ENCODE peak calls at places on chromosomes 4 and X, in eight cellular contexts. D is breast epithelium, K is NCI-H2029, B is EL, Y is heart left ventricle, L is NCI-H2107, X is NCI-H1092 treated with DMSO at 0.1 percent for 48 hours, M is left ventricle myocardium superior. A is an unnamed sample.
A peak's percentile ranks its signal among the peaks of the same experiment; 100 is the strongest.

GRCh38 chr4:48899432-48899749 is 7.2 kb downstream of the OCIAD2 start:
- DNase-seq in D (no peak), K (no peak), B (no peak), Y (no peak), L (no peak), X (no peak), M (no peak), A (no peak)

GRCh38 chrX:151402719-151403390 is 5.8 kb downstream of the VMA21 start:
- DNase-seq in D (peak; percentile 53), K (peak; percentile 55), B (no peak), Y (peak; percentile 38), L (peak; percentile 39), X (peak; percentile 74), M (peak; percentile 53), A (peak; percentile 55)

GRCh38 chr4:77052352-77052751 is 23.4 kb downstream of the CCNI start:
- DNase-seq in D (no peak), K (no peak), B (peak; percentile 66), Y (peak; percentile 36), L (no peak), X (no peak), M (no peak), A (peak; percentile 15)

GRCh38 chr4:1294424-1294823 is 4.7 kb downstream of the MAEA start:
- DNase-seq in D (no peak), K (no peak), B (no peak), Y (no peak), L (no peak), X (no peak), M (no peak), A (no peak)

GRCh38 chr4:125132281-125132680 is 182.5 kb upstream of the FAT4 start:
- DNase-seq in D (no peak), K (no peak), B (no peak), Y (no peak), L (no peak), X (no peak), M (no peak), A (no peak)

GRCh38 chrX:7771788-7772438 is 71.1 kb upstream of the VCX start:
- DNase-seq in D (no peak), K (no peak), B (no peak), Y (no peak), L (no peak), X (no peak), M (no peak), A (no peak)

GRCh38 chr4:48122756-48123155 is 11.3 kb downstream of the TXK start:
- DNase-seq in D (no peak), K (peak; percentile 4), B (no peak), Y (no peak), L (no peak), X (no peak), M (no peak), A (no peak)

GRCh38 chr4:87017580-87018061 is 82.8 kb downstream of the AFF1 start:
- DNase-seq in D (no peak), K (no peak), B (peak; percentile 81), Y (no peak), L (no peak), X (no peak), M (no peak), A (no peak)

GRCh38 chr4:112766422-112766821 is 129.5 kb downstream of the LARP7 start:
- DNase-seq in D (no peak), K (no peak), B (peak; percentile 35), Y (no peak), L (no peak), X (peak; percentile 10), M (no peak), A (no peak)

GRCh38 chr4:58617226-58617625 is 1507.0 kb upstream of the IGFBP7 start:
- DNase-seq in D (no peak), K (no peak), B (no peak), Y (no peak), L (no peak), X (no peak), M (no peak), A (no peak)

GRCh38 chr4:150385606-150386005 is 196.3 kb upstream of the MAB21L2 start:
- DNase-seq in D (no peak), K (peak; percentile 43), B (peak; percentile 86), Y (peak; percentile 26), L (peak; percentile 28), X (peak; percentile 82), M (no peak), A (no peak)

GRCh38 chrX:9890541-9891200 is 76.5 kb upstream of the CLDN34 start:
- DNase-seq in D (no peak), K (no peak), B (no peak), Y (no peak), L (no peak), X (no peak), M (no peak), A (no peak)

GRCh38 chr4:53510981-53511380 is 80.3 kb downstream of the LNX1 start:
- DNase-seq in D (no peak), K (no peak), B (no peak), Y (no peak), L (no peak), X (no peak), M (no peak), A (no peak)

GRCh38 chrX:30504309-30504708 is 73.3 kb downstream of the TASL start:
- DNase-seq in D (no peak), K (no peak), B (peak; percentile 11), Y (no peak), L (no peak), X (peak; percentile 29), M (no peak), A (no peak)

GRCh38 chr4:38717604-38718003 is 53.6 kb downstream of the KLF3 start:
- DNase-seq in D (no peak), K (no peak), B (peak; percentile 45), Y (peak; percentile 50), L (no peak), X (no peak), M (no peak), A (no peak)

A was measured in COR-L47.